ENCODE peak calls at places on chromosomes 3 and 15, in eight cellular contexts. A is astrocyte; W is transverse colon; D is CD4-positive, alpha-beta T cell; J is upper lobe of right lung; E is spleen; N is uterus; K is GM23338. V is an unnamed sample.

GRCh38 chr3:59510576-59510975 is 460.8 kb upstream of the CFAP20DC start:
- DNase-seq in A (peak), W (no peak), D (no peak), J (no peak), E (no peak), N (no peak), K (no peak), V (no peak)

GRCh38 chr3:71064976-71065763 is 518.4 kb downstream of the FOXP1 start:
- DNase-seq in A (no peak), W (peak), D (peak), J (peak), E (peak), N (peak), K (peak), V (no peak)

GRCh38 chr15:89157918-89158564 is 63.3 kb downstream of the RLBP1 start:
- DNase-seq in A (no peak), W (no peak), D (no peak), J (no peak), E (no peak), N (no peak), K (no peak), V (no peak)

GRCh38 chr3:21435871-21436270 is 315.1 kb downstream of the ZNF385D start:
- DNase-seq in A (peak), W (no peak), D (no peak), J (no peak), E (no peak), N (no peak), K (no peak), V (no peak)

GRCh38 chr15:99435761-99436346 is 129.9 kb upstream of the MEF2A start:
- DNase-seq in A (no peak), W (peak), D (no peak), J (no peak), E (no peak), N (peak), K (no peak), V (peak)

GRCh38 chr3:13462822-13463221 is 17.3 kb upstream of the HDAC11 start:
- DNase-seq in A (no peak), W (no peak), D (no peak), J (no peak), E (peak), N (no peak), K (no peak), V (no peak)

GRCh38 chr3:102123590-102124190 is 274.4 kb downstream of the NFKBIZ start:
- DNase-seq in A (peak), W (no peak), D (no peak), J (no peak), E (no peak), N (no peak), K (no peak), V (no peak)

GRCh38 chr3:173395073-173395411 is 2.5 kb upstream of the NLGN1 start:
- DNase-seq in A (no peak), W (no peak), D (no peak), J (no peak), E (no peak), N (no peak), K (no peak), V (no peak)

GRCh38 chr15:57566840-57567239 is 24.9 kb upstream of the MYZAP start:
- DNase-seq in A (no peak), W (peak), D (no peak), J (no peak), E (no peak), N (no peak), K (no peak), V (no peak)

GRCh38 chr3:71244153-71245051 is 339.1 kb downstream of the FOXP1 start:
- DNase-seq in A (no peak), W (peak), D (no peak), J (no peak), E (no peak), N (peak), K (no peak), V (no peak)

GRCh38 chr3:17156864-17157263 is 272.1 kb downstream of the PLCL2 start:
- DNase-seq in A (no peak), W (no peak), D (no peak), J (no peak), E (no peak), N (no peak), K (no peak), V (no peak)

GRCh38 chr3:154743418-154743817 is 313.4 kb upstream of the GPR149 start:
- DNase-seq in A (no peak), W (no peak), D (no peak), J (no peak), E (no peak), N (no peak), K (no peak), V (no peak)

GRCh38 chr15:63086271-63086670 is 35.4 kb upstream of the LACTB start:
- DNase-seq in A (no peak), W (no peak), D (no peak), J (no peak), E (no peak), N (no peak), K (no peak), V (no peak)

GRCh38 chr3:190862209-190863118 is at the start of gene GMNC:
- DNase-seq in A (peak), W (peak), D (no peak), J (peak), E (peak), N (peak), K (peak), V (peak)

GRCh38 chr15:66756220-66756769 is 54.3 kb downstream of the SMAD6 start:
- DNase-seq in A (no peak), W (no peak), D (no peak), J (no peak), E (no peak), N (no peak), K (no peak), V (no peak)

GRCh38 chr3:42129014-42129953 is 38.1 kb downstream of the TRAK1 start:
- DNase-seq in A (peak), W (no peak), D (no peak), J (no peak), E (no peak), N (no peak), K (peak), V (no peak)

GRCh38 chr15:80785811-80786354 is 6.7 kb downstream of the CEMIP start:
- DNase-seq in A (no peak), W (no peak), D (no peak), J (no peak), E (no peak), N (no peak), K (no peak), V (no peak)

GRCh38 chr15:77695548-77695947 is 62.8 kb upstream of the LINGO1 start:
- DNase-seq in A (no peak), W (no peak), D (no peak), J (no peak), E (no peak), N (no peak), K (no peak), V (no peak)

GRCh38 chr3:178494376-178494775 is 41.9 kb upstream of the KCNMB2 start:
- DNase-seq in A (peak), W (no peak), D (no peak), J (no peak), E (no peak), N (no peak), K (no peak), V (no peak)

GRCh38 chr15:34583399-34584320 is at the start of gene GOLGA8B:
- DNase-seq in A (peak), W (peak), D (peak), J (peak), E (peak), N (peak), K (peak), V (peak)

GRCh38 chr3:10145685-10146084 is 4.1 kb downstream of the VHL start:
- DNase-seq in A (no peak), W (no peak), D (no peak), J (no peak), E (no peak), N (no peak), K (no peak), V (no peak)

GRCh38 chr3:50666801-50667200 is 7.9 kb upstream of the DOCK3 start:
- DNase-seq in A (peak), W (no peak), D (no peak), J (no peak), E (no peak), N (no peak), K (no peak), V (no peak)

GRCh38 chr3:100205161-100205560 is 55.6 kb upstream of the TBC1D23 start:
- DNase-seq in A (no peak), W (no peak), D (no peak), J (no peak), E (no peak), N (no peak), K (no peak), V (no peak)

GRCh38 chr15:52678036-52678467 is 1.1 kb downstream of the ATOSA start:
- DNase-seq in A (peak), W (peak), D (peak), J (peak), E (peak), N (peak), K (peak), V (peak)
- TF ChIP-seq CTCF in A (peak), W (no peak), D (no peak), J (peak), E (no peak), N (no peak), K (peak), V (peak)

DNA sequence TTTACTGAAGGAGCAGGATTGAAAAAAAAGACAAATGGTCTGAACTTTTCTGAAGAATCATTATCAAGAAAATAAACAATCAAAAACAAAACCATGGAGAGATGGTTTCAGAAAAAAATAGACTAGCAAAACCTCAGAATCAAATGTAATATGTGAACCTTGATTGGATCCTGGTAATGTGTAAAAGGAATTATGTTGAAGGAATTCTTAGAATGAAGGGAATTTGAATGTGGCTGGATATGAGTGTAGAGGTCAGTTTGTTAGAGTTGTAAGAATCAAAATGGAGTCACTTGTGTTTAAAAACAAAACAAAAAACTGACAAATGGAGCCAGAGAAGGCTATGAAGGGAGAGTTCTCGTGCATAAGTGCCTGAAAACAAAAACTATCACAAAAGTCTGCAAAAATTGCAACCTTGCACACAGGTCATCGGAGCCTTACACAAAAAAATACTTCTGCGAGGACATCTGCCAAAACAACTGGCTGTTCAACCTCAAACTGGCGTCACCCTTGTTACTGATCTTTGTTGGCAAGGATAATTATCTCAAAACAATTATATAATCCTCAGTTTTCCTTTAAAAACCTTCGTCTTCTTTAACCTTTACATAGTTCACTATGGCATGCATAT is 19.1 kb upstream of the ATP13A3 start:
- DNase-seq in A (peak), W (no peak), D (no peak), J (no peak), E (no peak), N (no peak), K (no peak), V (no peak)
- H3K27ac ChIP-seq in A (no peak), W (no peak), D (no peak), J (no peak), E (no peak), N (no peak), K (no peak), V (no peak)

DNA sequence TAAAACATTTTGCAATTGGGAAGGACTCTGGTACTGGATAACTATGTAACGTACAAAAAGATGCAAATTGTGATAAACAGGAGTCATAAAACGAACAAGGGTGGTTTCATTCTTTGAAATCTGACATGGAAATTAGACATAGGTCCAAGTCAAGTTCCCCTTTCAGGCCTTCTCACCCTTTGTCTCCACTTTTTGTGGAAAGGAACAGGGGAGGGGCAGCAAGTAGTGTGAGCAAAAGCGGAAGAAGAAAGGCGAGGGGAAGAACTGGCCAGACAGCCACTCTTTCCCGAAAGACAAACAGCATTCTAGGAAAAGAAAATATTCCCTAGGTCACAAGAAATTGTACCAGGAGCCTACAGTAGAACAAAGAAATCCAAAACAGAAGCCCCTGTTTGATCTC is 52.6 kb downstream of the MCF2L2 start:
- DNase-seq in A (no peak), W (no peak), D (no peak), J (no peak), E (no peak), N (no peak), K (no peak), V (no peak)
- TF ChIP-seq CTCF in A (no peak), W (no peak), D (no peak), J (no peak), E (no peak), N (no peak), K (no peak), V (no peak)

GRCh38 chr3:124248471-124249028 is 256.6 kb upstream of the ROPN1 start:
- DNase-seq in A (peak), W (peak), D (no peak), J (no peak), E (peak), N (peak), K (no peak), V (no peak)
- H3K27ac ChIP-seq in A (peak), W (peak), D (no peak), J (peak), E (peak), N (peak), K (no peak), V (peak)

GRCh38 chr3:52396907-52397591 is 47.9 kb downstream of the SEMA3G start:
- DNase-seq in A (no peak), W (no peak), D (no peak), J (peak), E (peak), N (no peak), K (no peak), V (peak)
- TF ChIP-seq CTCF in A (no peak), W (no peak), D (no peak), J (no peak), E (no peak), N (no peak), K (no peak), V (no peak)

GRCh38 chr3:111539351-111540331 is 2.4 kb upstream of the CD96 start:
- DNase-seq in A (no peak), W (peak), D (peak), J (peak), E (peak), N (no peak), K (peak), V (peak)
- H3K27ac ChIP-seq in A (no peak), W (peak), D (peak), J (no peak), E (no peak), N (no peak), K (no peak), V (no peak)